ENCODE peak calls at places on chromosomes 2 and 18, in ten cellular contexts. Q, D, R, M, C, F, G, O, N and B are unnamed samples.

GRCh38 chr2:121810959-121811853 is 55.8 kb downstream of the TSN start:
- DNase-seq in Q (peak), D (peak), R (no peak), M (peak), C (peak), F (no peak), G (no peak), O (peak), N (no peak), B (peak)

GRCh38 chr2:232533944-232534710 is 5.4 kb upstream of the CHRNG start:
- DNase-seq in Q (no peak), D (no peak), R (no peak), M (no peak), C (no peak), F (no peak), G (no peak), O (peak), N (peak), B (peak)

GRCh38 chr2:216349366-216349765 is 22.9 kb downstream of the MARCHF4 start:
- DNase-seq in Q (no peak), D (no peak), R (no peak), M (no peak), C (no peak), F (no peak), G (no peak), O (no peak), N (no peak), B (no peak)

GRCh38 chr2:161237397-161238263 is 70.6 kb upstream of the PSMD14 start:
- DNase-seq in Q (peak), D (no peak), R (no peak), M (peak), C (peak), F (peak), G (peak), O (peak), N (peak), B (peak)

GRCh38 chr2:19786408-19787058 is 115.2 kb downstream of the TTC32 start:
- DNase-seq in Q (peak), D (no peak), R (no peak), M (no peak), C (peak), F (no peak), G (peak), O (peak), N (no peak), B (no peak)

GRCh38 chr2:237482485-237482884 is 4.6 kb upstream of the MLPH start:
- DNase-seq in Q (peak), D (no peak), R (no peak), M (peak), C (peak), F (peak), G (peak), O (peak), N (peak), B (peak)

GRCh38 chr2:47345584-47345913 is 57.4 kb upstream of the MSH2 start:
- DNase-seq in Q (no peak), D (no peak), R (no peak), M (no peak), C (no peak), F (no peak), G (no peak), O (no peak), N (no peak), B (no peak)

GRCh38 chr2:43852196-43852730 is 13.5 kb downstream of the ABCG8 start:
- DNase-seq in Q (no peak), D (no peak), R (no peak), M (no peak), C (no peak), F (no peak), G (no peak), O (no peak), N (no peak), B (no peak)

GRCh38 chr18:420661-421060 is 79.8 kb downstream of the COLEC12 start:
- DNase-seq in Q (no peak), D (no peak), R (no peak), M (no peak), C (no peak), F (no peak), G (no peak), O (no peak), N (no peak), B (no peak)

GRCh38 chr2:96500385-96501066 is 4.6 kb downstream of the NEURL3 start:
- DNase-seq in Q (peak), D (no peak), R (no peak), M (no peak), C (no peak), F (no peak), G (no peak), O (no peak), N (no peak), B (no peak)

GRCh38 chr18:45478889-45479288 is 136.4 kb upstream of the SLC14A2 start:
- DNase-seq in Q (no peak), D (no peak), R (no peak), M (no peak), C (no peak), F (no peak), G (no peak), O (no peak), N (no peak), B (no peak)

GRCh38 chr2:146602856-146603255 is 1242.0 kb upstream of the ACVR2A start:
- DNase-seq in Q (no peak), D (peak), R (no peak), M (no peak), C (no peak), F (no peak), G (no peak), O (no peak), N (no peak), B (no peak)
- H3K4me3 ChIP-seq in Q (no peak), D (no peak), R (no peak), M (no peak), C (no peak), F (no peak), G (no peak), O (no peak), N (no peak), B (no peak)

GRCh38 chr2:226329180-226329579 is 470.4 kb downstream of the IRS1 start:
- DNase-seq in Q (no peak), D (no peak), R (no peak), M (no peak), C (no peak), F (no peak), G (no peak), O (no peak), N (no peak), B (no peak)
- H3K4me3 ChIP-seq in Q (no peak), D (no peak), R (no peak), M (no peak), C (no peak), F (no peak), G (no peak), O (no peak), N (no peak), B (no peak)

GRCh38 chr2:170714156-170715061 is 728 bp upstream of the SP5 start:
- DNase-seq in Q (peak), D (no peak), R (no peak), M (peak), C (no peak), F (no peak), G (no peak), O (no peak), N (peak), B (peak)
- H3K4me3 ChIP-seq in Q (peak), D (peak), R (peak), M (peak), C (peak), F (peak), G (peak), O (peak), N (peak), B (peak)

GRCh38 chr2:6913415-6914157 is 3.6 kb upstream of the RNF144A start:
- DNase-seq in Q (no peak), D (no peak), R (no peak), M (no peak), C (no peak), F (no peak), G (no peak), O (no peak), N (no peak), B (no peak)
- H3K4me3 ChIP-seq in Q (no peak), D (no peak), R (no peak), M (no peak), C (no peak), F (no peak), G (no peak), O (no peak), N (no peak), B (no peak)

DNA sequence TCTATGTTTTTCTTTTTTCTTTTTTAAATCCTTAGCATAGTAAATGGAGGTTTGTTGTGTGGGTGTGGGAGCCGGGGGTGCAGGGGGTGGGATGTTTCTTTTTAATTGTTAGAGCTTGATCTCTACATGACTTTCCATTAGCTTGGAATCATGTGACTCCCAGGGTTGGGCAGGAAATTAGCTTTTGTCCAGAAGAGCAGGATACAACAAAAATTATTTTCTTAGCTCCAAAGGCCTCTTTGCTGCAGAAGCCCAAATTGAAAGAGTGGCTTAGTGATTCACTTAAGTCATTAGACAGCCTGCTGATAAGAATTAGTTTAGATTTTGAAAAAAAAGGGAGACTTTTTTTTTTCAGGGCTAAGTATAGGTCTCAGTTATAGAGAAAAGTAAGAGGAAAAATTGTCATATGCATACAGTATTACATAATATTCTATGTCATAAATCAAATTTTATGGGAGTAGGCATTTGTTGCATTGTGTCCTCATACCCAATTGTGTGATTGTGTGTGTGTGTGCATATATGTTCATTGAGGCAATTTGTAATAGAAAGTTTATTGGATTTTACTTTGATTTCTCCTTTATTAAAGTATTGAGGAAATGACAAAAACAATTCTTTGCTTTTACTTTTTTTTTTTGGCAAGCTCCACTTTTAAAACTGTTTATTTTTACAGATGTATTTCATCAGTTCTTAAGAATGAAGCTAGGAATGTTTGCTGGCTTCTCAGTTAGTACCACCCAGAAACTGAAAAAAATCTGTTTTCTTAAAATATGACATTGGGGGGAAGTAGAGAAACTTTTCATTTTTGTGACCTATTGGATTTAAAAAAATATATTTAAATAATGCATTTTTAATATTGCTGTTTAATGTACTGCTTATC is 47.4 kb downstream of the TSPYL6 start:
- DNase-seq in Q (no peak), D (peak), R (no peak), M (no peak), C (peak), F (no peak), G (no peak), O (peak), N (no peak), B (no peak)
- H3K4me3 ChIP-seq in Q (no peak), D (no peak), R (no peak), M (no peak), C (no peak), F (no peak), G (no peak), O (no peak), N (no peak), B (peak)

GRCh38 chr2:164593541-164593940 is 27.7 kb downstream of the GRB14 start:
- DNase-seq in Q (no peak), D (no peak), R (no peak), M (no peak), C (no peak), F (no peak), G (no peak), O (no peak), N (no peak), B (no peak)

GRCh38 chr2:164595031-164595430 is 26.3 kb downstream of the GRB14 start:
- DNase-seq in Q (no peak), D (no peak), R (no peak), M (no peak), C (peak), F (no peak), G (no peak), O (no peak), N (no peak), B (no peak)

GRCh38 chr2:164589522-164589921 is 31.8 kb downstream of the GRB14 start:
- DNase-seq in Q (no peak), D (no peak), R (no peak), M (no peak), C (peak), F (no peak), G (no peak), O (peak), N (no peak), B (no peak)

GRCh38 chr2:164597988-164598387 is 23.3 kb downstream of the GRB14 start:
- DNase-seq in Q (no peak), D (no peak), R (no peak), M (no peak), C (no peak), F (no peak), G (no peak), O (no peak), N (no peak), B (no peak)

GRCh38 chr2:164593959-164594358 is 27.3 kb downstream of the GRB14 start:
- DNase-seq in Q (no peak), D (no peak), R (no peak), M (no peak), C (no peak), F (no peak), G (no peak), O (no peak), N (no peak), B (no peak)
- H3K4me3 ChIP-seq in Q (no peak), D (no peak), R (no peak), M (no peak), C (no peak), F (no peak), G (no peak), O (no peak), N (no peak), B (no peak)

DNA sequence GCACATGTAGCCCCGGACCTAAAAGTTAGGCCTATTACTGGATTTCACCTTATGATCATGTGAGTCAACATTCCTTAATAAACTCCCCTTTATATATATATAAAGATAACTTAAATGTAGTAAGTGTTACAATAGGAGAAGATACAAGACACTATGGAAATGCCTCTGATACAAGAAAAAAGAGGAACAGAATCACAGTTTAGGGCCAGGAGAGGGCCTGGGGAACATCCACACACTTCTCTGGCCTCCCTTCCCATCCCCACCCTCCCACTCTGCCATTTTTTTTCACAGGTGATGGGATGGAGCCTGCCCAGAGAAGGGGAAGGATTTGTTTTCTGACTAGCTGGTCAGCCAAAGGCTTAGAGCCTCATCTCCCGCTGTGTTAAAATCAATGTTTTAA is 6.4 kb downstream of the CDC42EP3 start:
- DNase-seq in Q (no peak), D (no peak), R (no peak), M (no peak), C (no peak), F (no peak), G (no peak), O (no peak), N (no peak), B (no peak)
- H3K4me3 ChIP-seq in Q (no peak), D (no peak), R (peak), M (no peak), C (peak), F (no peak), G (no peak), O (no peak), N (no peak), B (peak)

DNA sequence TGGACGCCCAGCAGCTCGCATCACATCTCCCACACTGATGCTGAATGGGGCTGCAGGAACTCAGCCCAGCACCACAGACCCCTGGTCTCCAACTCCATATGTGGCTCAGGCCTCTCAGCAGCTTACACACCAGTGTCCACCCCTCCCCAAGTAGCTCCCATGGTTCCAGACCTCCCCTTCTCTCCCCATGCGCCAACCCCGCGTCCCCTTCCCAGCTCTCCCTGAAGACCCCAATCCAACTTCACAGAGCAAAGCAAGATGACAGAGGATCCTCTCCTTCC is 188.9 kb downstream of the SH3BP4 start:
- DNase-seq in Q (no peak), D (no peak), R (no peak), M (no peak), C (no peak), F (no peak), G (peak), O (no peak), N (no peak), B (no peak)
- H3K4me3 ChIP-seq in Q (no peak), D (no peak), R (no peak), M (no peak), C (no peak), F (no peak), G (no peak), O (no peak), N (no peak), B (no peak)

DNA sequence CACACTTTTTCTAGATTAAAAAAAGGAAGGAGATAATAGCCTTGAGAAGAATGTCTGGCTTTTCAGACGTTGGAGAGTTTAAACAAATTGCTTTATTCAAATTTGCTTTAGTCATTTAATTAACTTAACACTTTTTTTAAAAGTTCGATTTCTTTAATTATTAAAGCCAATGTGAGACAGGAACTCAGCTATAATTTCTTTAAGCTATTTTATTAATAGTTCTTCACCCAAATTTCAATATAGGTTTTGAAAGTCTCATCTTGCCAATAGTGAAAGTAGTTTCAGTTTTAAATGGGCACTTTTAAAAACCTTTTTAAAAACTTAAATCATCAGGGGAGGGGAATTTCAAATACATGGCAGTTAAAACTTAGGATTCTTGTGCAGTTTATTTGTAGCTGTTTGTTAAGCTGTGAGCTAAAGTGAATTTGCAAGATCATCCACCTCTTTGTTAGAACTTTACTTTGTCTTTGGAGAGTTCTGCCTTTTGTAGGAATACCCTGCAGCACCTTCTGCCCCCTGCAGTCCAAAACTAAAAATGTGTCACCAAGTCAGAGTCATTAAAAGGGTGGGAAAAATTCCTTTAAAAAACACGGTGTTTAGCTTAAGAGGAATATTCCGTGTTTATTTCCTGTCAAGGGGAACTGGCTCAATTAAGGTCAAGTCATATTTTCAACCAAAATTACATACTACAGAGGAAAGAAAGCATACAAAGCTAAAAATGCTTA is 4.6 kb downstream of the TGIF1 start:
- DNase-seq in Q (peak), D (no peak), R (no peak), M (peak), C (peak), F (no peak), G (no peak), O (peak), N (no peak), B (no peak)
- H3K4me3 ChIP-seq in Q (peak), D (peak), R (peak), M (peak), C (peak), F (no peak), G (peak), O (peak), N (peak), B (peak)

GRCh38 chr18:79186649-79187048 is 117.5 kb downstream of the ATP9B start:
- DNase-seq in Q (no peak), D (no peak), R (no peak), M (no peak), C (no peak), F (no peak), G (no peak), O (no peak), N (no peak), B (no peak)
- H3K4me3 ChIP-seq in Q (no peak), D (no peak), R (no peak), M (no peak), C (no peak), F (no peak), G (no peak), O (no peak), N (no peak), B (no peak)